ENCODE peak calls at places on chromosomes 11 and 22, in six cellular contexts. K is HepG2; P is transverse colon; G is fibroblast of lung; S is hepatocyte; H is CD8-positive, alpha-beta memory T cell. I is an unnamed sample.

GRCh38 chr11:77140231-77140959 is 12.3 kb downstream of the MYO7A start:
- DNase-seq in K (no peak), P (no peak), G (peak; percentile 38), S (no peak), H (no peak), I (peak; percentile 37)

GRCh38 chr22:42145175-42145574 is 14.6 kb upstream of the CYP2D6 start:
- DNase-seq in K (no peak), P (no peak), G (no peak), S (no peak), H (no peak), I (no peak)

GRCh38 chr11:47786373-47786772 is 19.2 kb upstream of the FNBP4 start:
- DNase-seq in K (no peak), P (no peak), G (peak; percentile 11), S (no peak), H (no peak), I (no peak)

GRCh38 chr22:48869788-48870187 is 957.9 kb downstream of the BRD1 start:
- DNase-seq in K (no peak), P (no peak), G (no peak), S (no peak), H (no peak), I (no peak)

GRCh38 chr11:61827573-61828378 is at the start of gene FADS2:
- DNase-seq in K (peak; percentile 55), P (peak; percentile 63), G (peak; percentile 97), S (peak; percentile 96), H (peak; percentile 54), I (peak; percentile 94)

GRCh38 chr11:13220148-13220547 is 57.4 kb upstream of the BMAL1 start:
- DNase-seq in K (no peak), P (no peak), G (no peak), S (no peak), H (no peak), I (no peak)

GRCh38 chr11:8098879-8099278 is 17.9 kb downstream of the TUB start:
- DNase-seq in K (no peak), P (no peak), G (no peak), S (no peak), H (no peak), I (no peak)

GRCh38 chr11:112320668-112321067 is 60.0 kb upstream of the PLET1 start:
- DNase-seq in K (peak; percentile 32), P (peak; percentile 68), G (peak; percentile 89), S (peak; percentile 68), H (no peak), I (peak; percentile 72)

GRCh38 chr11:134510641-134511040 is 98.6 kb upstream of the B3GAT1 start:
- DNase-seq in K (no peak), P (no peak), G (no peak), S (no peak), H (no peak), I (peak; percentile 34)

GRCh38 chr11:1034001-1034400 is 2.5 kb downstream of the MUC6 start:
- DNase-seq in K (no peak), P (no peak), G (no peak), S (no peak), H (no peak), I (no peak)

GRCh38 chr11:119365071-119365591 is 16.4 kb downstream of the USP2 start:
- DNase-seq in K (no peak), P (no peak), G (no peak), S (no peak), H (no peak), I (no peak)

GRCh38 chr11:66220566-66220935 is 47.9 kb upstream of the RAB1B start:
- DNase-seq in K (no peak), P (no peak), G (no peak), S (no peak), H (no peak), I (no peak)

GRCh38 chr11:32960553-32961164 is 55.0 kb upstream of the DEPDC7 start:
- DNase-seq in K (peak; percentile 52), P (no peak), G (peak; percentile 77), S (peak; percentile 58), H (peak; percentile 48), I (no peak)

GRCh38 chr11:117465236-117465997 is 137.8 kb downstream of the CEP164 start:
- DNase-seq in K (no peak), P (no peak), G (no peak), S (no peak), H (no peak), I (no peak)

GRCh38 chr11:123509737-123510578 is 79.9 kb downstream of the GRAMD1B start:
- DNase-seq in K (no peak), P (no peak), G (peak; percentile 58), S (peak; percentile 75), H (no peak), I (no peak)

GRCh38 chr11:93735627-93736026 is 5.7 kb downstream of the TAF1D start:
- DNase-seq in K (no peak), P (no peak), G (no peak), S (no peak), H (no peak), I (no peak)
- H3K36me3 ChIP-seq in K (peaks cover 13% of the 10 kb centered on the region), P (no peaks in the 10 kb centered on the region), G (peaks cover 17% of the 10 kb centered on the region), S (peaks cover 33% of the 10 kb centered on the region), H (peaks cover 78% of the 10 kb centered on the region), I (peaks cover 88% of the 10 kb centered on the region)

DNA sequence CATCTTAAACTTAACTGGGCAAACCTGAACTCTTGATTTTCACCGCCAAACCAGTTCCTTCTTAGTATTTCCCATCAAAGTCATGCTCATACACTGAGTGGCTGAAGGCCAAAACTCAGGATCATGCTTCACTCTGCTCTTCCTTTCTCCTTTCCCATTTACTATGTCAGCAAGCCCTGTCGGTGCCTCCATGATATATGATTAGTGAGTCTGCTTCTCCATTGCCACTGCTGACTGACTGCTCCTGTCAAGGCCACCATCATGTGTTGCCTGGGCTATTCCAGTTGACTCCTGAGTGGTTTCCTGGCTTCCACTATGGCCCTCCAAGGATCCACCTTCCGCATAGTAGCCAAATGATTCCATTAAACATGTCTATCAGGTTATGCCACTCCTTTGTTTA is 42.8 kb upstream of the AMPD3 start:
- DNase-seq in K (no peak), P (no peak), G (no peak), S (no peak), H (no peak), I (no peak)
- H3K4me1 ChIP-seq in K (peaks cover 8% of the 10 kb centered on the region), P (peaks cover 5% of the 10 kb centered on the region), G (no peaks in the 10 kb centered on the region), S (no peaks in the 10 kb centered on the region), H (peaks cover 27% of the 10 kb centered on the region), I (peaks cover 23% of the 10 kb centered on the region)

GRCh38 chr22:47613606-47614350 is 851.3 kb downstream of the TBC1D22A start:
- DNase-seq in K (no peak), P (no peak), G (no peak), S (no peak), H (no peak), I (peak; percentile 24)
- H3K9me3 ChIP-seq in K (no peaks in the 10 kb centered on the region), P (no peaks in the 10 kb centered on the region), G (no peaks in the 10 kb centered on the region), S (no peaks in the 10 kb centered on the region), H (no peaks in the 10 kb centered on the region), I (no peaks in the 10 kb centered on the region)

DNA sequence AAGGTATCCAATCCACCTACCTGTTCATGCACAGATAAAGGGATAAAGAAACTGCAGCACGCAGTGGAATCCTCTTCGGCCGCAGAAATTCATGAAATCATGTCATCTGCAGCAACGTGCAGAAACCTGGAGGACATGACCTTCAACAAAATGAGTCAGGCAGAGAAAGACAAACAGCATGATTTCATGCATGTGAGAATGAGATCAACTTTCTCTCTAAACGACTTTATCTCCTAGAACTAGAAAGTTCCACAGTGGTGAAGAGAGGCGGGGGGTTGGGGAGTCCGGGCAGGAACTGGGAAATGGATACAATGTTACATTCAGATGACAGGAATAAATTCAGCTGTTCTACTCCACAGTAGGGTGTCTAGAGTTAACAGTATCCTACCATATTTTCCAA is 9.9 kb downstream of the RGL4 start:
- DNase-seq in K (peak; percentile 50), P (no peak), G (no peak), S (peak; percentile 45), H (no peak), I (no peak)
- H3K36me3 ChIP-seq in K (peaks cover 18% of the 10 kb centered on the region), P (no peaks in the 10 kb centered on the region), G (no peaks in the 10 kb centered on the region), S (no peaks in the 10 kb centered on the region), H (peaks cover 41% of the 10 kb centered on the region), I (peaks cover 72% of the 10 kb centered on the region)

DNA sequence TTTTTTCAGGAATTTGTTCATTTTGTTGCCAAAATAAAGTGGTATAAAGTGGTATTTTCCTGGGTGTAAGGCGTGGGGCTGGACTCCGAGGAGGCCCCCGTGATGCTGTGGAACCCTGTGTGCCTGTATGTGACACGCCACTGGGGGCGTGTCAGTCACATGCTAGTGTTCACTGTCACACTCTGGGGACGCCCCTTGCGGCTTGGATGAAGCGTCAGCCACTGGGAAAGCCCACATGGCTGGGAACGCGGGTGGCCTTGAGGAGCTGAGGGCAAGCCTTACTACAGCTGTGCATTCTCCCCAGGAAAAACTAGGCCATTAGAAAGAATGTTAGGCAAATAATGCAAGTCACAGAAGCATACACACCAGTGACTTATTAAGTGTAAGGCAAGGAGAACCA is 77.0 kb upstream of the SLC25A18 start:
- DNase-seq in K (peak; percentile 8), P (no peak), G (no peak), S (no peak), H (no peak), I (no peak)
- H3K4me1 ChIP-seq in K (no peaks in the 10 kb centered on the region), P (no peaks in the 10 kb centered on the region), G (no peaks in the 10 kb centered on the region), S (peaks cover 5% of the 10 kb centered on the region), H (no peaks in the 10 kb centered on the region), I (no peaks in the 10 kb centered on the region)

GRCh38 chr11:106497321-106497720 is 419.9 kb downstream of the AASDHPPT start:
- DNase-seq in K (no peak), P (no peak), G (no peak), S (no peak), H (no peak), I (no peak)
- H3K9me3 ChIP-seq in K (peaks cover 58% of the 10 kb centered on the region), P (no peaks in the 10 kb centered on the region), G (no peaks in the 10 kb centered on the region), S (no peaks in the 10 kb centered on the region), H (peaks cover 2% of the 10 kb centered on the region), I (no peaks in the 10 kb centered on the region)

I was measured in lower lobe of right lung.